ENCODE peak calls at places on chromosome 18, in eight cellular contexts. I is lower lobe of right lung, W is colonic mucosa, L is mammary epithelial cell, X is H1, G is Peyer's patch, D is transverse colon, K is heart right ventricle. T is an unnamed sample. For H3K4me1, the result is how much of the 10 kb centered on the place peaks cover.

GRCh38 chr18:72866572-72866900 is 1.3 kb downstream of the NETO1 start:
- DNase-seq in D (no peak), W (no peak), K (no peak), L (peak), X (no peak), G (no peak), I (no peak), T (no peak)

GRCh38 chr18:32351014-32351413 is 119.7 kb downstream of the GAREM1 start:
- DNase-seq in D (no peak), I (no peak), X (no peak), G (no peak), W (no peak), K (no peak), L (no peak), T (no peak)

GRCh38 chr18:25467226-25468065 is 115.5 kb upstream of the ZNF521 start:
- DNase-seq in D (no peak), X (no peak), G (no peak), W (no peak), I (no peak), K (peak), L (peak), T (no peak)

GRCh38 chr18:22560797-22561196 is 143.1 kb upstream of the CTAGE1 start:
- DNase-seq in G (no peak), D (no peak), W (no peak), X (no peak), K (no peak), I (no peak), L (no peak), T (no peak)

GRCh38 chr18:33010149-33010548 is 237.3 kb upstream of the KLHL14 start:
- DNase-seq in X (no peak), W (no peak), G (no peak), I (no peak), D (no peak), L (no peak), K (no peak), T (no peak)

GRCh38 chr18:36624451-36625167 is 204.2 kb downstream of the TPGS2 start:
- DNase-seq in X (no peak), W (no peak), K (no peak), D (no peak), L (no peak), I (no peak), G (no peak), T (no peak)

GRCh38 chr18:8424917-8425725 is 184.1 kb upstream of the RAB12 start:
- DNase-seq in L (peak), D (no peak), K (no peak), X (peak), G (no peak), W (no peak), I (no peak), T (no peak)

GRCh38 chr18:62690416-62690815 is 24.9 kb upstream of the PHLPP1 start:
- DNase-seq in G (no peak), W (no peak), I (no peak), L (no peak), K (no peak), X (no peak), D (no peak), T (no peak)

GRCh38 chr18:79439201-79440023 is 43.7 kb downstream of the NFATC1 start:
- DNase-seq in G (no peak), X (no peak), L (no peak), K (no peak), D (no peak), W (no peak), I (no peak), T (no peak)

GRCh38 chr18:24208270-24209035 is 69.6 kb downstream of the CABYR start:
- DNase-seq in X (no peak), D (no peak), I (no peak), L (peak), G (no peak), W (no peak), K (no peak), T (no peak)

GRCh38 chr18:21669736-21670135 is 34.8 kb downstream of the ABHD3 start:
- DNase-seq in K (no peak), D (peak), I (no peak), L (peak), X (no peak), G (peak), W (peak), T (no peak)

GRCh38 chr18:58659691-58660090 is 11.6 kb upstream of the MALT1 start:
- DNase-seq in X (no peak), I (no peak), G (no peak), W (no peak), K (no peak), L (no peak), D (no peak), T (no peak)
- H3K4me1 ChIP-seq in X (under half), I (under half), G (under half), W (under half), K (under half), L (under half), D (under half), T (under half)

DNA sequence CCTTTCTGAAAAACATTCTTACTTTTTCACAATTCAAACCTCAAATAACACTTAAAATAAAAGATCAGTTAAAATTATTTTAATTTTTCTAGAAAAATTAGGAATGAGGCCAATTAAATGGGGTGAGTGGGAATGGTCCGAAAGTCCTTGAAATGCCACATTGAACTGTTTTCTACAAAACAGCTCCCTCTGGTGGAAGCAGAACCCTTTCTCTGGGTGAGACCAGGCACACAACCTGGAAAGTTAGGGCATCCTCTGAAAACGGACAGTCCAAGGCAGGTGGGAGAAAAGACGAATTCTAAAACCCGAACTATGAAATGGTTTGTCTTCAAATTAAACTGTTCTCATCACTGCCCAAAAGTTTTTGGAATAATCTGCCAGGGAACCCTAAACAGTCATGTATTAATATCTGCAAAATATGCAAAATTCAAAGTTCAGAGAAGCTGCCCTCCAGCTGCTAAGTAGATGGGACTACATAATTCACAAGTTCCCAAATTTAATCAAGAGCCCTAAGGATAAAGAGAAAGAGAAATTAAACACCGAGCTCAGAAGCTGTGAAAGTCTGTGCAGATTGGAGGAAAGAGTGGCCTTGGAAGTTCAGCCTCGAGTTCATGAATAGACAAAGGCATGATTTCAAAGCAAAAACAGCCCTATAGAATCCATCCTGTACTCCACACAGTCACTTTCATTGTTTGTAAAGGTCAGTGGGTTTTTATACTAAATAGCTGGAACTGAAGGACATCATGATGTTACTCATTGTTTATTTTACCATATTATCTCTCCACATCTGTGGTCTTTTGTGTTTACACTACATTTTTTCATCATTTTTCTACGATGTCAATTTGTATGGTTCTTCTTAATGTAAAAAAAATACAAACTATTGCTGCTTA is 108.3 kb downstream of the PIEZO2 start:
- DNase-seq in X (no peak), W (peak), K (no peak), I (no peak), L (peak), D (peak), G (no peak), T (no peak)
- TF ChIP-seq CTCF in X (peak), W (peak), K (peak), I (peak), L (peak), D (peak), G (peak), T (peak)

GRCh38 chr18:46414863-46415262 is 242.2 kb downstream of the LOXHD1 start:
- DNase-seq in G (no peak), X (no peak), I (no peak), W (no peak), K (no peak), L (no peak), D (no peak), T (no peak)
- H3K4me1 ChIP-seq in G (under half), X (under half), I (under half), W (under half), K (under half), L (under half), D (under half), T (under half)

DNA sequence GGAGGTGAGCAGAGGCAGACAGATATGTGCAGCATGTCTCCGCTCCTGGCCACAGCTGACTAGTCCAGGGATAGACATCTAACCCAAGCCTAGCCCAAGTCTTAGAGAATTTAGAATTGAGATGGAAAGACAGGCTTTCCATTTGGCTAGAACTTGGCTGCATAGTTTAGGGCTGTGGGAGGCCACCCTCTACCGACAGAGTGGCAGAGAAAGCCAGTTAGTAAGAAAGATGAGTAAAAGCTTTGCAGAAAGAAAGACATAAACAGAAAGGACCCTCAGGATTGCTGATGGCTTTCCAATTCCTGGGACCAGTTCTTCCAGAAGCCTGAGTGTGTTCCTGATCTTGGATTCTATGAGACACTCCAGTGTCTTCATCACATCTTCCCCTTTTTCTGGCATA is 62.1 kb downstream of the DYM start:
- DNase-seq in G (no peak), D (no peak), I (no peak), X (no peak), K (no peak), W (no peak), L (no peak), T (no peak)
- TF ChIP-seq CTCF in G (no peak), D (no peak), I (no peak), X (no peak), K (no peak), W (no peak), L (no peak), T (no peak)

DNA sequence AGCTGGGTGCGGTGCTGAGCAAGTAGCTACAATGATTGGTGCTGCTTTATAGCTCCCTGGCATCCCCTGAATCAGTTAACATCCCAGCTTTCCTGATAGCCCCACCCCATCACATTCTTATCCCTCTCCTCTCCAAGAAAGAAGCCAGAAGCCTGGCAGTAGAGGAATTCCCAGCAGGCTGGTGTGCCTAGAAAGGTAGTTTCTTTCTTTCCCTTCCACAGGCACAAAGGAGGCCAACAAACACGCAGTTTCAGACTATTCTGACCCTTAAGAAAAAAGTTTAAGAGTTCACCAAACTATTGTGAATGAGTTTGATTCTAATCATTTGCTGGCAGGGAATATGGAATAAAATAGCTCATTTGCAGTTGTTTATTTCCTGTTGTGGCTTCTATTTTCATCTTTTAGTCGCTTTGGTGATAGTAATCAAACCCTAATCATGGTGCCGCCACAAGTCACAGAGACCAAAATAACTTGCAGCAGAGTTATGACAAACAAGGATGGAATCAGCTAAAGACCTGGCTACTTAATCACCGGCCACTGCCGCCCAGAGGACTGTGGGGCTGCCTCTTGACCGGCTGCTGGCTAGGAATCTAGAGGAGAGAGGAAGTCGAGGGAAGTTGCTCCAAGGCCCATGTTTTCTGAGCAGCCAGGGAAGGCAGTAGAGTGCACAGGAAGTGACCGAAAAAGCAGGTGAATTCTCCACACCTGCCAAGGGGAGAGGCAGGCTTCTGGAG is 4.9 kb upstream of the SMAD7 start:
- DNase-seq in L (peak), I (peak), X (no peak), G (no peak), D (no peak), W (no peak), K (peak), T (no peak)
- H3K4me1 ChIP-seq in L (under half), I (under half), X (under half), G (under half), D (under half), W (under half), K (under half), T (under half)

DNA sequence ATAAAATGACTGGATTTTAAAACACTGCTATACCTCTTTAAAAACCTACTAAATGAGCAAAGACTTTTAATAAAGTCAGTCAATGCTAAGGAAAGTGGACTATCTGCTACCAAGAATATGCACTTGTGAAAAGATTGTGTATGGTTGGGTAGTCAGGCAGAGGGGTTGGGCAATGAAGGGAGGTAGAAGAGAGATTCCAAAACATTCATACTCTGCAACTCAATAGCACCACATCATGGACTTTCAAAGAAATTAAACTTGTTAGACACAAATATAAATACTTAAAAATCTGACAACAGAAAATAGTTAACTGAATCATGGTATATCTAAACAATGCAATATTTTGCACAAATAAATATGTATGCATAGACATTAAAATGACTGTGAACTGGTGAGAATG is 139.9 kb upstream of the MAPRE2 start:
- DNase-seq in D (no peak), G (no peak), W (no peak), X (no peak), K (no peak), L (no peak), I (no peak), T (no peak)
- TF ChIP-seq CTCF in D (no peak), G (no peak), W (no peak), X (no peak), K (peak), L (no peak), I (no peak), T (no peak)

GRCh38 chr18:50310080-50310479 is 22.6 kb upstream of the CXXC1 start:
- DNase-seq in K (no peak), G (no peak), D (no peak), I (no peak), X (no peak), W (no peak), L (no peak), T (no peak)
- H3K4me1 ChIP-seq in K (under half), G (under half), D (under half), I (under half), X (under half), W (under half), L (under half), T (under half)

T was measured in upper lobe of right lung.